ENCODE peak calls at places on chromosomes 13 and 19, in seven cellular contexts. One of them, this sample, is unnamed.
A peak's percentile ranks its signal among the peaks of the same experiment; 100 is the strongest.

GRCh38 chr13:24627090-24627714 is 53.0 kb upstream of the ATP12A start:
- DNase-seq in left ventricle myocardium inferior: no peak
- DNase-seq in naive thymus-derived CD4-positive, alpha-beta T cell: no peak
- DNase-seq in IMR-90: no peak
- DNase-seq in cardiac muscle cell: peak; percentile 22
- DNase-seq in SJSA1: no peak
- DNase-seq in transverse colon: no peak
- DNase-seq in this sample: no peak

GRCh38 chr19:13153627-13154240 is 3.5 kb downstream of the IER2 start:
- DNase-seq in left ventricle myocardium inferior: no peak
- DNase-seq in naive thymus-derived CD4-positive, alpha-beta T cell: peak; percentile 11
- DNase-seq in cardiac muscle cell: peak; percentile 62
- DNase-seq in transverse colon: peak; percentile 47
- DNase-seq in SJSA1: peak; percentile 64
- DNase-seq in IMR-90: no peak
- DNase-seq in this sample: no peak

GRCh38 chr19:10587022-10587838 is at the start of gene AP1M2:
- DNase-seq in left ventricle myocardium inferior: no peak
- DNase-seq in naive thymus-derived CD4-positive, alpha-beta T cell: no peak
- DNase-seq in SJSA1: no peak
- DNase-seq in transverse colon: peak; percentile 69
- DNase-seq in cardiac muscle cell: no peak
- DNase-seq in IMR-90: no peak
- DNase-seq in this sample: peak; percentile 73

GRCh38 chr19:54248016-54248601 is 5.5 kb upstream of the LILRA6 start:
- DNase-seq in IMR-90: peak; percentile 26
- DNase-seq in naive thymus-derived CD4-positive, alpha-beta T cell: no peak
- DNase-seq in SJSA1: no peak
- DNase-seq in cardiac muscle cell: peak; percentile 37
- DNase-seq in left ventricle myocardium inferior: no peak
- DNase-seq in transverse colon: peak; percentile 36
- DNase-seq in this sample: peak; percentile 62

GRCh38 chr19:42473686-42474085 is 30.9 kb upstream of the CXCL17 start:
- DNase-seq in IMR-90: no peak
- DNase-seq in transverse colon: no peak
- DNase-seq in SJSA1: no peak
- DNase-seq in naive thymus-derived CD4-positive, alpha-beta T cell: no peak
- DNase-seq in cardiac muscle cell: no peak
- DNase-seq in left ventricle myocardium inferior: no peak
- DNase-seq in this sample: no peak

GRCh38 chr19:29714371-29714952 is 599 bp downstream of the C19orf12 start:
- DNase-seq in transverse colon: no peak
- DNase-seq in IMR-90: no peak
- DNase-seq in cardiac muscle cell: no peak
- DNase-seq in naive thymus-derived CD4-positive, alpha-beta T cell: no peak
- DNase-seq in SJSA1: no peak
- DNase-seq in left ventricle myocardium inferior: no peak
- DNase-seq in this sample: no peak

GRCh38 chr13:48778551-48779088 is 124.9 kb downstream of the CYSLTR2 start:
- DNase-seq in transverse colon: no peak
- DNase-seq in SJSA1: no peak
- DNase-seq in naive thymus-derived CD4-positive, alpha-beta T cell: no peak
- DNase-seq in left ventricle myocardium inferior: no peak
- DNase-seq in IMR-90: no peak
- DNase-seq in cardiac muscle cell: no peak
- DNase-seq in this sample: no peak

GRCh38 chr19:46372901-46373572 is 26.1 kb downstream of the PPP5C start:
- DNase-seq in cardiac muscle cell: peak; percentile 45
- DNase-seq in transverse colon: no peak
- DNase-seq in left ventricle myocardium inferior: no peak
- DNase-seq in naive thymus-derived CD4-positive, alpha-beta T cell: no peak
- DNase-seq in SJSA1: peak; percentile 81
- DNase-seq in IMR-90: no peak
- DNase-seq in this sample: no peak

GRCh38 chr13:38662362-38662761 is 24.5 kb upstream of the FREM2 start:
- DNase-seq in cardiac muscle cell: peak; percentile 92
- DNase-seq in left ventricle myocardium inferior: no peak
- DNase-seq in IMR-90: peak; percentile 16
- DNase-seq in transverse colon: no peak
- DNase-seq in naive thymus-derived CD4-positive, alpha-beta T cell: no peak
- DNase-seq in SJSA1: no peak
- DNase-seq in this sample: no peak

GRCh38 chr19:40623403-40624239 is 22.5 kb downstream of the LTBP4 start:
- DNase-seq in cardiac muscle cell: peak; percentile 63
- DNase-seq in left ventricle myocardium inferior: no peak
- DNase-seq in transverse colon: peak; percentile 85
- DNase-seq in SJSA1: no peak
- DNase-seq in naive thymus-derived CD4-positive, alpha-beta T cell: no peak
- DNase-seq in IMR-90: peak; percentile 18
- DNase-seq in this sample: peak; percentile 60

GRCh38 chr19:39410620-39411005 is 1.9 kb upstream of the PLEKHG2 start:
- DNase-seq in transverse colon: peak; percentile 50
- DNase-seq in SJSA1: no peak
- DNase-seq in left ventricle myocardium inferior: no peak
- DNase-seq in cardiac muscle cell: peak; percentile 48
- DNase-seq in IMR-90: no peak
- DNase-seq in naive thymus-derived CD4-positive, alpha-beta T cell: no peak
- DNase-seq in this sample: no peak

GRCh38 chr13:71034018-71034417 is 833.0 kb downstream of the DACH1 start:
- DNase-seq in SJSA1: no peak
- DNase-seq in cardiac muscle cell: no peak
- DNase-seq in left ventricle myocardium inferior: no peak
- DNase-seq in transverse colon: no peak
- DNase-seq in IMR-90: no peak
- DNase-seq in naive thymus-derived CD4-positive, alpha-beta T cell: no peak
- DNase-seq in this sample: no peak

DNA sequence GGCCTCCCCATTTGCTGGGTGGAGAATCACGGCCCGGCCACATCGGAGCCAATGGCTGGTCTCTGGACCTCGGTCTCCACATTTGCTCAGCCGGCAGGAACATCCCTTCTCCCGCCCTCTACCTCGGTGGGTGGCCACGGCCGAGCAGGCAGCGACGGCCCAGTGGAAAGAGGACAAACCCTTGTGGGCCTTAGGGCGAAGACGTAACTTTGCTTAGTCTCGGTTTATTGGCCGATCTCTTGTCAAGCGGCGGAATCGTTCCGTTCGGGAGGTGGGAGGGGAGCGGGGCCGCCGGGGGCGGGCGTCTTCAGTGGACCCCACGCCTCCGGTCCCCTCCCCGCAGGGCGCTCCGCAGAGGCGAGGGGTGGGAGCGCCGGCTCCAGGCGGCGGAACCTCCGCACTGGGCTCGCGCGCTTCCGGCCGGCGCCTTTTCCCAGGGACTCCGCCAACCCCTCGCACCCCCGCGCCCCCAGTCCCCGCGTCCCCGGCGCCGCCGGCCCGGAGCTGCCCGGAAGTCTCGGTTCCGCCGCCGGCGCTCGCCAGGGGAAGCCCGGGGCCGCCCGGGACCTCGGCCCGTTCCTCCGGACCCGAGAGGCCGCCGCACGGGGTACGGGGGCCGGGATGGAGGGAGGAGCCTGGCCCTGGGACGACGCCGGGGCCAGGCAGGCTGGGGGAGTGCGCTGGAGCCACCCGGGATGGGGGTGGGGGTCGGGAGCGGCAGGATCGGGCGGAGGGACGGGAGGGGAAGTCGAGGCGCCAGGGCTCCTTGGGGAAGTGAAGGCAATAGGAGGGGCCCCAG is at the start of gene ZNF580:
- DNase-seq in naive thymus-derived CD4-positive, alpha-beta T cell: peak; percentile 33
- DNase-seq in cardiac muscle cell: peak; percentile 93
- DNase-seq in SJSA1: peak; percentile 78
- DNase-seq in IMR-90: peak; percentile 78
- DNase-seq in left ventricle myocardium inferior: peak; percentile 71
- DNase-seq in transverse colon: peak; percentile 68
- DNase-seq in this sample: peak; percentile 73
- H3K4me1 ChIP-seq in naive thymus-derived CD4-positive, alpha-beta T cell: peaks cover 36% of the 10 kb centered on the region
- H3K4me1 ChIP-seq in cardiac muscle cell: peaks cover 19% of the 10 kb centered on the region
- H3K4me1 ChIP-seq in SJSA1: peaks cover 43% of the 10 kb centered on the region
- H3K4me1 ChIP-seq in IMR-90: peaks cover 19% of the 10 kb centered on the region
- H3K4me1 ChIP-seq in left ventricle myocardium inferior: peaks cover 91% of the 10 kb centered on the region
- H3K4me1 ChIP-seq in transverse colon: peaks cover 68% of the 10 kb centered on the region
- H3K4me1 ChIP-seq in this sample: peaks cover 74% of the 10 kb centered on the region

GRCh38 chr19:35294328-35294727 is 2.4 kb downstream of the MAG start:
- DNase-seq in cardiac muscle cell: no peak
- DNase-seq in left ventricle myocardium inferior: no peak
- DNase-seq in transverse colon: no peak
- DNase-seq in IMR-90: no peak
- DNase-seq in SJSA1: no peak
- DNase-seq in naive thymus-derived CD4-positive, alpha-beta T cell: no peak
- DNase-seq in this sample: no peak

GRCh38 chr19:35293733-35294309 is 1.9 kb downstream of the MAG start:
- DNase-seq in SJSA1: no peak
- DNase-seq in left ventricle myocardium inferior: no peak
- DNase-seq in transverse colon: no peak
- DNase-seq in IMR-90: no peak
- DNase-seq in cardiac muscle cell: no peak
- DNase-seq in naive thymus-derived CD4-positive, alpha-beta T cell: no peak
- DNase-seq in this sample: no peak

GRCh38 chr19:35295453-35295791 is 3.5 kb downstream of the MAG start:
- DNase-seq in cardiac muscle cell: no peak
- DNase-seq in naive thymus-derived CD4-positive, alpha-beta T cell: no peak
- DNase-seq in IMR-90: no peak
- DNase-seq in left ventricle myocardium inferior: no peak
- DNase-seq in transverse colon: no peak
- DNase-seq in SJSA1: no peak
- DNase-seq in this sample: no peak

GRCh38 chr19:35295792-35296462 is 4.0 kb downstream of the MAG start:
- DNase-seq in SJSA1: no peak
- DNase-seq in cardiac muscle cell: no peak
- DNase-seq in left ventricle myocardium inferior: no peak
- DNase-seq in IMR-90: no peak
- DNase-seq in transverse colon: peak; percentile 16
- DNase-seq in naive thymus-derived CD4-positive, alpha-beta T cell: peak; percentile 27
- DNase-seq in this sample: no peak

DNA sequence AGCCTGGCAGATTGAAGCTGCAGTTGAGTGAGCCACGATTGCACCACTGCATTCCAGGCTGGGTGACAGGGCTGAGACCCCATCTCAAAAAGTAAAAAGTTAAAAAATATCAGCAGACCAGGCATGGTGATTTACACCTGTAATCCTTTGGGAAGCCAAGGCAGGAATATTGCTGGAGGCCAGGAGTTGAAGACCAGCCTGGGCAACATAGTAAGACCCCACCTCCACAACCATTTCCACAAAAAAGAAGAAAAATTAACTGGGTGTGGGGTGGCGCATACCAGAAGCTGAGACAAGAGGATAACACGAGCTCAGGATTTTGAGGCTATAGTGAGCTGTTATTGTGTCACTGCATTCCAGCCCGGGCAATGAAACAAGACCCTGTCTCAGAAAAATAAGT is 2.9 kb downstream of the MAG start:
- DNase-seq in left ventricle myocardium inferior: no peak
- DNase-seq in naive thymus-derived CD4-positive, alpha-beta T cell: no peak
- DNase-seq in SJSA1: no peak
- DNase-seq in transverse colon: no peak
- DNase-seq in IMR-90: no peak
- DNase-seq in cardiac muscle cell: no peak
- DNase-seq in this sample: no peak
- H3K27me3 ChIP-seq in left ventricle myocardium inferior: peaks cover 82% of the 10 kb centered on the region
- H3K27me3 ChIP-seq in naive thymus-derived CD4-positive, alpha-beta T cell: no peaks in the 10 kb centered on the region
- H3K27me3 ChIP-seq in SJSA1: peaks cover 7% of the 10 kb centered on the region
- H3K27me3 ChIP-seq in transverse colon: peaks cover 32% of the 10 kb centered on the region
- H3K27me3 ChIP-seq in IMR-90: peaks cover 21% of the 10 kb centered on the region
- H3K27me3 ChIP-seq in cardiac muscle cell: no peaks in the 10 kb centered on the region
- H3K27me3 ChIP-seq in this sample: peaks cover 10% of the 10 kb centered on the region

DNA sequence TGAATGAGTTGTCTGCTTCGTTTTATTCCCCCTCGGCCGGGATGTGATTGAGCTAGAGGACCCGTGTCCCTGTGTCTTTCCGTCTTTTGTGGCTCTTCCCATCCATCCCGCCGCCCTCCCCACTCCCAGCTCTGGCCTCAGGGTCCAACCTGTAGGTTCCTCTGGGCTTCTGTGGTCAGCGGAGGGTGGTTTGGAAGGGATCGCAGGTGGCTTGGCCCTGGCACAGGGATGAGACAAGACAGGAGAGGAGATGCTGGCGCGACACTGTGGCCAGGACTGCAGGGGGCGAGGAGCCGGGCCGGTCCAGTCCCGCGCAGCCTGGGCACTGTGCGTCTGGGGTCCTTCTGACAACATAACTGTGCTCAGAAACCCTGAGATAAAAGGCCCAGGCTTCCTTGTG is 2.0 kb downstream of the EVI5L start:
- DNase-seq in SJSA1: no peak
- DNase-seq in IMR-90: no peak
- DNase-seq in left ventricle myocardium inferior: no peak
- DNase-seq in transverse colon: no peak
- DNase-seq in cardiac muscle cell: no peak
- DNase-seq in naive thymus-derived CD4-positive, alpha-beta T cell: no peak
- DNase-seq in this sample: no peak
- H3K4me3 ChIP-seq in SJSA1: no peak overlapping the region
- H3K4me3 ChIP-seq in IMR-90: no peak overlapping the region
- H3K4me3 ChIP-seq in left ventricle myocardium inferior: no peak overlapping the region
- H3K4me3 ChIP-seq in transverse colon: no peak overlapping the region
- H3K4me3 ChIP-seq in cardiac muscle cell: no peak overlapping the region
- H3K4me3 ChIP-seq in naive thymus-derived CD4-positive, alpha-beta T cell: no peak overlapping the region
- H3K4me3 ChIP-seq in this sample: no peak overlapping the region

GRCh38 chr19:28516415-28516872 is 696.5 kb downstream of the UQCRFS1 start:
- DNase-seq in left ventricle myocardium inferior: no peak
- DNase-seq in transverse colon: no peak
- DNase-seq in SJSA1: no peak
- DNase-seq in IMR-90: no peak
- DNase-seq in naive thymus-derived CD4-positive, alpha-beta T cell: no peak
- DNase-seq in cardiac muscle cell: no peak
- DNase-seq in this sample: no peak
- H3K4me1 ChIP-seq in left ventricle myocardium inferior: no peaks in the 10 kb centered on the region
- H3K4me1 ChIP-seq in transverse colon: no peaks in the 10 kb centered on the region
- H3K4me1 ChIP-seq in SJSA1: no peaks in the 10 kb centered on the region
- H3K4me1 ChIP-seq in IMR-90: no peaks in the 10 kb centered on the region
- H3K4me1 ChIP-seq in naive thymus-derived CD4-positive, alpha-beta T cell: no peaks in the 10 kb centered on the region
- H3K4me1 ChIP-seq in cardiac muscle cell: no peaks in the 10 kb centered on the region
- H3K4me1 ChIP-seq in this sample: no peaks in the 10 kb centered on the region

This sample was measured in lower lobe of right lung.